ENCODE peak calls at places on chromosomes 13 and 19, in seven cellular contexts. One of them, this sample, is unnamed.

GRCh38 chr13:59665736-59666135 is 498.0 kb downstream of the DIAPH3 start:
- DNase-seq in mammary epithelial cell: no peak
- DNase-seq in A549: no peak
- DNase-seq in foreskin fibroblast: no peak
- DNase-seq in upper lobe of left lung: no peak
- DNase-seq in MM.1S: no peak
- DNase-seq in GM12865: no peak
- DNase-seq in this sample: no peak

GRCh38 chr13:94657167-94657566 is 55.2 kb downstream of the SOX21 start:
- DNase-seq in mammary epithelial cell: peak; percentile 50
- DNase-seq in A549: no peak
- DNase-seq in foreskin fibroblast: no peak
- DNase-seq in upper lobe of left lung: no peak
- DNase-seq in MM.1S: no peak
- DNase-seq in GM12865: no peak
- DNase-seq in this sample: no peak

GRCh38 chr13:113804703-113805430 is 45.8 kb downstream of the TMEM255B start:
- DNase-seq in mammary epithelial cell: no peak
- DNase-seq in A549: no peak
- DNase-seq in foreskin fibroblast: no peak
- DNase-seq in upper lobe of left lung: no peak
- DNase-seq in MM.1S: no peak
- DNase-seq in GM12865: no peak
- DNase-seq in this sample: no peak

GRCh38 chr13:75101997-75102720 is 379.8 kb downstream of the TBC1D4 start:
- DNase-seq in mammary epithelial cell: peak; percentile 11
- DNase-seq in A549: no peak
- DNase-seq in foreskin fibroblast: peak; percentile 20
- DNase-seq in upper lobe of left lung: no peak
- DNase-seq in MM.1S: no peak
- DNase-seq in GM12865: no peak
- DNase-seq in this sample: peak; percentile 4

GRCh38 chr13:26742691-26743358 is 17.8 kb downstream of the GPR12 start:
- DNase-seq in mammary epithelial cell: no peak
- DNase-seq in A549: no peak
- DNase-seq in foreskin fibroblast: no peak
- DNase-seq in upper lobe of left lung: no peak
- DNase-seq in MM.1S: no peak
- DNase-seq in GM12865: no peak
- DNase-seq in this sample: no peak

GRCh38 chr13:31172535-31172934 is 10.8 kb upstream of the HSPH1 start:
- DNase-seq in mammary epithelial cell: peak; percentile 90
- DNase-seq in A549: peak; percentile 76
- DNase-seq in foreskin fibroblast: peak; percentile 69
- DNase-seq in upper lobe of left lung: no peak
- DNase-seq in MM.1S: no peak
- DNase-seq in GM12865: no peak
- DNase-seq in this sample: peak; percentile 91

GRCh38 chr19:39307233-39307821 is 11.1 kb downstream of the IFNL1 start:
- DNase-seq in mammary epithelial cell: no peak
- DNase-seq in A549: no peak
- DNase-seq in foreskin fibroblast: no peak
- DNase-seq in upper lobe of left lung: peak; percentile 65
- DNase-seq in MM.1S: no peak
- DNase-seq in GM12865: no peak
- DNase-seq in this sample: no peak

GRCh38 chr13:114110091-114110829 is 22.2 kb downstream of the RASA3 start:
- DNase-seq in mammary epithelial cell: no peak
- DNase-seq in A549: peak; percentile 13
- DNase-seq in foreskin fibroblast: no peak
- DNase-seq in upper lobe of left lung: peak; percentile 74
- DNase-seq in MM.1S: peak; percentile 94
- DNase-seq in GM12865: peak; percentile 86
- DNase-seq in this sample: no peak

GRCh38 chr19:2811735-2812413 is 7.8 kb upstream of the ZNF554 start:
- DNase-seq in mammary epithelial cell: no peak
- DNase-seq in A549: no peak
- DNase-seq in foreskin fibroblast: no peak
- DNase-seq in upper lobe of left lung: no peak
- DNase-seq in MM.1S: no peak
- DNase-seq in GM12865: no peak
- DNase-seq in this sample: no peak

GRCh38 chr13:40588101-40588500 is 78.3 kb downstream of the FOXO1 start:
- DNase-seq in mammary epithelial cell: peak; percentile 46
- DNase-seq in A549: no peak
- DNase-seq in foreskin fibroblast: no peak
- DNase-seq in upper lobe of left lung: no peak
- DNase-seq in MM.1S: no peak
- DNase-seq in GM12865: no peak
- DNase-seq in this sample: no peak

GRCh38 chr13:39451860-39452301 is 151.1 kb downstream of the LHFPL6 start:
- DNase-seq in mammary epithelial cell: no peak
- DNase-seq in A549: no peak
- DNase-seq in foreskin fibroblast: no peak
- DNase-seq in upper lobe of left lung: peak; percentile 33
- DNase-seq in MM.1S: no peak
- DNase-seq in GM12865: peak; percentile 65
- DNase-seq in this sample: peak; percentile 40

GRCh38 chr19:46753420-46754155 is 7.3 kb upstream of the STRN4 start:
- DNase-seq in mammary epithelial cell: peak; percentile 29
- DNase-seq in A549: peak; percentile 64
- DNase-seq in foreskin fibroblast: no peak
- DNase-seq in upper lobe of left lung: peak; percentile 63
- DNase-seq in MM.1S: peak; percentile 79
- DNase-seq in GM12865: peak; percentile 76
- DNase-seq in this sample: no peak

GRCh38 chr13:41655997-41656396 is 198.6 kb downstream of the RGCC start:
- DNase-seq in mammary epithelial cell: no peak
- DNase-seq in A549: no peak
- DNase-seq in foreskin fibroblast: no peak
- DNase-seq in upper lobe of left lung: no peak
- DNase-seq in MM.1S: no peak
- DNase-seq in GM12865: no peak
- DNase-seq in this sample: no peak

GRCh38 chr13:41654800-41655199 is 197.4 kb downstream of the RGCC start:
- DNase-seq in mammary epithelial cell: no peak
- DNase-seq in A549: no peak
- DNase-seq in foreskin fibroblast: no peak
- DNase-seq in upper lobe of left lung: no peak
- DNase-seq in MM.1S: no peak
- DNase-seq in GM12865: no peak
- DNase-seq in this sample: no peak

GRCh38 chr13:41650706-41651105 is 193.4 kb downstream of the RGCC start:
- DNase-seq in mammary epithelial cell: no peak
- DNase-seq in A549: no peak
- DNase-seq in foreskin fibroblast: no peak
- DNase-seq in upper lobe of left lung: no peak
- DNase-seq in MM.1S: no peak
- DNase-seq in GM12865: no peak
- DNase-seq in this sample: no peak

GRCh38 chr13:41651413-41652068 is 194.2 kb downstream of the RGCC start:
- DNase-seq in mammary epithelial cell: peak; percentile 8
- DNase-seq in A549: no peak
- DNase-seq in foreskin fibroblast: no peak
- DNase-seq in upper lobe of left lung: no peak
- DNase-seq in MM.1S: no peak
- DNase-seq in GM12865: no peak
- DNase-seq in this sample: no peak

DNA sequence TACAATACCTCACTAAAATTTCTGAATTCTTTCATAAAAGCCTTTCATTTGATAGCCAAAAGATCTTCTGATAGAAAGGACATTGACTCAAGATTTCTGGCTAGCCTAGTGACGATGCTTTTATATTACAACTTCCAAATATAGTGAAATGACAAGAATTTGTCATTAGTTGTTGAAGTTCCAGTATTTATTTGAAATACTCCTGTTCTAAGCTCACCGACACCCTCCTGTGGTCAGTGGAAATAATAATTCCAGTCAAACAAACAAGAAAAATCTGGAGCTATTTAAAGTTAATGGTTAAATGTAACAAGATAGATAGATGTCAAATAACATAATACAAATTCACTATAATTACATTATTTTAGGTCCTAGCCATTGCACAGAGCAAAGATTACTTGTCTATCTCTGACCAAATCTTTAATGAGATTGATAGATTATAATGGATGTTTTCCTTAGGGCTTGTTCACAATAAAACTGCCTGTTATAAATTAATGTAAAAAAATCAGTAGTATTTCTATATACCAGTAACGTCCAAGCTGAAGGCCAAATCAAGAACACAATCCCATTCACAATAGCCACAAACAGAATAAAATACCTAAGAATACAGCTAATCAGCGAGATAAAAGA is 195.5 kb downstream of the RGCC start:
- DNase-seq in mammary epithelial cell: peak; percentile 26
- DNase-seq in A549: peak; percentile 58
- DNase-seq in foreskin fibroblast: peak; percentile 51
- DNase-seq in upper lobe of left lung: no peak
- DNase-seq in MM.1S: no peak
- DNase-seq in GM12865: peak; percentile 58
- DNase-seq in this sample: peak; percentile 79
- TF ChIP-seq CTCF in mammary epithelial cell: peak; percentile 63
- TF ChIP-seq CTCF in A549: peak; percentile 70
- TF ChIP-seq CTCF in foreskin fibroblast: peak; percentile 42
- TF ChIP-seq CTCF in upper lobe of left lung: peak; percentile 61
- TF ChIP-seq CTCF in MM.1S: peak; percentile 41
- TF ChIP-seq CTCF in GM12865: peak; percentile 42
- TF ChIP-seq CTCF in this sample: peak; percentile 53

GRCh38 chr19:53034054-53034453 is 10.5 kb upstream of the ERVV-2 start:
- DNase-seq in mammary epithelial cell: no peak
- DNase-seq in A549: no peak
- DNase-seq in foreskin fibroblast: no peak
- DNase-seq in upper lobe of left lung: no peak
- DNase-seq in MM.1S: no peak
- DNase-seq in GM12865: no peak
- DNase-seq in this sample: no peak

GRCh38 chr19:53037101-53038097 is 7.1 kb upstream of the ERVV-2 start:
- DNase-seq in mammary epithelial cell: peak; percentile 53
- DNase-seq in A549: no peak
- DNase-seq in foreskin fibroblast: peak; percentile 58
- DNase-seq in upper lobe of left lung: no peak
- DNase-seq in MM.1S: no peak
- DNase-seq in GM12865: no peak
- DNase-seq in this sample: peak; percentile 51

GRCh38 chr19:53034948-53035675 is 9.4 kb upstream of the ERVV-2 start:
- DNase-seq in mammary epithelial cell: no peak
- DNase-seq in A549: no peak
- DNase-seq in foreskin fibroblast: no peak
- DNase-seq in upper lobe of left lung: no peak
- DNase-seq in MM.1S: no peak
- DNase-seq in GM12865: no peak
- DNase-seq in this sample: no peak
- H3K4me3 ChIP-seq in mammary epithelial cell: no peak overlapping the region
- H3K4me3 ChIP-seq in A549: no peak overlapping the region
- H3K4me3 ChIP-seq in foreskin fibroblast: no peak overlapping the region
- H3K4me3 ChIP-seq in upper lobe of left lung: no peak overlapping the region
- H3K4me3 ChIP-seq in MM.1S: no peak overlapping the region
- H3K4me3 ChIP-seq in GM12865: no peak overlapping the region
- H3K4me3 ChIP-seq in this sample: no peak overlapping the region

GRCh38 chr13:33278923-33279322 is 6.6 kb downstream of the STARD13 start:
- DNase-seq in mammary epithelial cell: no peak
- DNase-seq in A549: no peak
- DNase-seq in foreskin fibroblast: no peak
- DNase-seq in upper lobe of left lung: no peak
- DNase-seq in MM.1S: no peak
- DNase-seq in GM12865: no peak
- DNase-seq in this sample: no peak

GRCh38 chr13:33280550-33280905 is 5.0 kb downstream of the STARD13 start:
- DNase-seq in mammary epithelial cell: no peak
- DNase-seq in A549: no peak
- DNase-seq in foreskin fibroblast: no peak
- DNase-seq in upper lobe of left lung: no peak
- DNase-seq in MM.1S: no peak
- DNase-seq in GM12865: no peak
- DNase-seq in this sample: no peak

GRCh38 chr13:33277946-33278345 is 7.6 kb downstream of the STARD13 start:
- DNase-seq in mammary epithelial cell: no peak
- DNase-seq in A549: no peak
- DNase-seq in foreskin fibroblast: no peak
- DNase-seq in upper lobe of left lung: no peak
- DNase-seq in MM.1S: no peak
- DNase-seq in GM12865: no peak
- DNase-seq in this sample: peak; percentile 78

GRCh38 chr13:33279898-33280549 is 5.5 kb downstream of the STARD13 start:
- DNase-seq in mammary epithelial cell: peak; percentile 94
- DNase-seq in A549: peak; percentile 77
- DNase-seq in foreskin fibroblast: peak; percentile 80
- DNase-seq in upper lobe of left lung: no peak
- DNase-seq in MM.1S: no peak
- DNase-seq in GM12865: no peak
- DNase-seq in this sample: peak; percentile 54

DNA sequence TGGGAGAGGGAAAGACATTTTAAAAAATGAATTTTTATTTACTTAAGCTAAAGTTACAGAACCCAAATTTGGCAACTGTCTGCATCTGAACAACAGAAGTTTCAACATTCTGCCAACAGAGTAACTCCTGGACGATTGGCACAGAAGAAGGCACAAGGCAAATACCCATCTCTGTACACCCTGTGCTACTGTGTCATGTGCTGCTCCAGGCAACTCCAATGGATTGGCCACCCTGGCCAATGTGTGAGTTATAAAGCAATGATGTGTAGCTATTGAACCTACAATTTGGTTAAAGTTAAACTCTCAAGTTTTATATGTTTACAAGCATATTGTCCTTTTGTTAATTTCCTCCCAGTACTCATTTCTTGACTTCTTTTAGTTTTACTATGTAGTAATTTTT is 6.1 kb downstream of the STARD13 start:
- DNase-seq in mammary epithelial cell: no peak
- DNase-seq in A549: peak; percentile 45
- DNase-seq in foreskin fibroblast: no peak
- DNase-seq in upper lobe of left lung: no peak
- DNase-seq in MM.1S: no peak
- DNase-seq in GM12865: no peak
- DNase-seq in this sample: no peak
- TF ChIP-seq CTCF in mammary epithelial cell: no peak
- TF ChIP-seq CTCF in A549: no peak
- TF ChIP-seq CTCF in foreskin fibroblast: no peak
- TF ChIP-seq CTCF in upper lobe of left lung: no peak
- TF ChIP-seq CTCF in MM.1S: no peak
- TF ChIP-seq CTCF in GM12865: no peak
- TF ChIP-seq CTCF in this sample: no peak

DNA sequence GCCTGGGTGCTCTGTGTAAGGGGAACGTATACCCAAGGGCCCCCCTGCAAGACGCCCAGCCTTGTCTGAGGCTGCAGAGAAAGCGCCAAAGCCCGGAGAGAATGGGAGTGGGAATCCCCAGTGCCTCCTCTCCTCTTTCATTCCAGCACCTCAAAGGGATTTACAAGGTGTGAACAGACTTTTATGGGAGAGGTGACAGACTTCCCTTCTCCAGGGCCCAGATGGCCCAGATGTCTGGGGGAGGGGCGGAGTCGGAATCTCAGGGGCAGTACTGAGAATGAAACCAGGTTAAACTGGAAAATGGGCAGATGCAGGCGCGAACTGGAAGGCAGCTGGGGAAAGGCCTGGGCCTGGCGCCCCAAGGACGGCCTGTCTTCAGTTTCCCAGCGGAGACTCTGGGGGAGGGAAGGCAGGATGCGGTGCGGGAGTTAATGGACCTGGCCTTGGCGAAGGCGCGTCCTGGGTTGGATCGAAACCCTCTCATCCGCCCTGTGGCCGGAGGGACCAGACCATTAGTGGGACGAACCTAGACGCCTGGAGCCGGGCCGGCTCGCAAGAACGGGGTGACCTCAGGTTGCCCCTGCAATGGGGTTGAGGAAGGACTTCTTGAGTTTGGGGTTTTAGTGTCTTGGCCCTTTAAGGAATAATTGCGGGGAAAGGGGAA is 622 bp upstream of the TRIP10 start:
- DNase-seq in mammary epithelial cell: peak; percentile 44
- DNase-seq in A549: no peak
- DNase-seq in foreskin fibroblast: no peak
- DNase-seq in upper lobe of left lung: no peak
- DNase-seq in MM.1S: peak; percentile 46
- DNase-seq in GM12865: peak; percentile 57
- DNase-seq in this sample: no peak
- H3K4me3 ChIP-seq in mammary epithelial cell: peak overlapping the region; percentile 33
- H3K4me3 ChIP-seq in A549: peak overlapping the region; percentile 93
- H3K4me3 ChIP-seq in foreskin fibroblast: peak overlapping the region; percentile 53
- H3K4me3 ChIP-seq in upper lobe of left lung: peak overlapping the region; percentile 3
- H3K4me3 ChIP-seq in MM.1S: peak overlapping the region; percentile 51
- H3K4me3 ChIP-seq in GM12865: peak overlapping the region; percentile 50
- H3K4me3 ChIP-seq in this sample: peak overlapping the region; percentile 53